ENCODE peak calls at places on chromosomes 5 and 9, in seven cellular contexts. G is NCI-H1092; L is NAMALWA; K is CD8-positive, alpha-beta memory T cell; J is upper lobe of right lung; R is mesothelial cell of epicardium; H is activated CD4-positive, alpha-beta memory T cell treated with anti-CD3 and anti-CD28 coated beads for 36 hours. O is an unnamed sample.

GRCh38 chr5:10595305-10595677 is 31.4 kb downstream of the ANKRD33B start:
- DNase-seq in G (no peak), L (no peak), K (no peak), J (no peak), R (no peak), H (no peak), O (peak)

GRCh38 chr5:125525356-125525755 is 778.9 kb upstream of the ZNF608 start:
- DNase-seq in G (no peak), L (no peak), K (no peak), J (no peak), R (no peak), H (no peak), O (no peak)

GRCh38 chr5:64834037-64834436 is 65.3 kb downstream of the CWC27 start:
- DNase-seq in G (no peak), L (no peak), K (no peak), J (no peak), R (no peak), H (no peak), O (no peak)

GRCh38 chr5:136021016-136021405 is 7.8 kb upstream of the TGFBI start:
- DNase-seq in G (no peak), L (no peak), K (no peak), J (no peak), R (no peak), H (no peak), O (no peak)

GRCh38 chr9:8627944-8628679 is 828.5 kb upstream of the DMAC1 start:
- DNase-seq in G (peak), L (no peak), K (no peak), J (no peak), R (no peak), H (no peak), O (no peak)

GRCh38 chr9:15373201-15373530 is 49.5 kb upstream of the SNAPC3 start:
- DNase-seq in G (no peak), L (no peak), K (no peak), J (no peak), R (no peak), H (no peak), O (no peak)

GRCh38 chr5:72363146-72363802 is 43.1 kb downstream of the PTCD2 start:
- DNase-seq in G (no peak), L (no peak), K (no peak), J (no peak), R (no peak), H (no peak), O (no peak)

GRCh38 chr9:18710089-18710488 is 236.1 kb downstream of the ADAMTSL1 start:
- DNase-seq in G (no peak), L (no peak), K (no peak), J (no peak), R (no peak), H (no peak), O (no peak)

GRCh38 chr5:78587775-78588291 is 60.7 kb downstream of the LHFPL2 start:
- DNase-seq in G (no peak), L (no peak), K (no peak), J (no peak), R (no peak), H (no peak), O (no peak)

GRCh38 chr5:31731016-31731415 is 92.1 kb downstream of the PDZD2 start:
- DNase-seq in G (no peak), L (no peak), K (no peak), J (no peak), R (no peak), H (no peak), O (no peak)

GRCh38 chr9:28805197-28805596 is 1231.9 kb upstream of the C9orf72 start:
- DNase-seq in G (no peak), L (no peak), K (no peak), J (no peak), R (no peak), H (no peak), O (no peak)

GRCh38 chr9:16867571-16868311 is 2.7 kb downstream of the BNC2 start:
- DNase-seq in G (no peak), L (no peak), K (no peak), J (no peak), R (no peak), H (no peak), O (no peak)

GRCh38 chr5:38831909-38832308 is 13.9 kb upstream of the OSMR start:
- DNase-seq in G (no peak), L (peak), K (no peak), J (no peak), R (no peak), H (no peak), O (peak)

GRCh38 chr9:134965421-134965820 is 47.7 kb upstream of the FCN1 start:
- DNase-seq in G (no peak), L (no peak), K (no peak), J (peak), R (no peak), H (no peak), O (no peak)

GRCh38 chr9:72623156-72623555 is 101.7 kb downstream of the TMC1 start:
- DNase-seq in G (no peak), L (no peak), K (no peak), J (no peak), R (no peak), H (no peak), O (no peak)

GRCh38 chr5:155728146-155728856 is 598.7 kb upstream of the SGCD start:
- DNase-seq in G (peak), L (no peak), K (no peak), J (peak), R (peak), H (no peak), O (peak)

GRCh38 chr5:109743041-109743531 is 53.4 kb downstream of the MAN2A1 start:
- DNase-seq in G (no peak), L (no peak), K (no peak), J (no peak), R (no peak), H (no peak), O (no peak)

GRCh38 chr5:15550502-15551115 is 50.6 kb downstream of the FBXL7 start:
- DNase-seq in G (no peak), L (no peak), K (no peak), J (no peak), R (no peak), H (no peak), O (no peak)

GRCh38 chr5:22560115-22560514 is 293.0 kb downstream of the CDH12 start:
- DNase-seq in G (no peak), L (no peak), K (no peak), J (no peak), R (no peak), H (no peak), O (no peak)

GRCh38 chr5:57442080-57442839 is 40.4 kb downstream of the ACTBL2 start:
- DNase-seq in G (no peak), L (no peak), K (no peak), J (no peak), R (no peak), H (peak), O (peak)

GRCh38 chr5:109853362-109853761 is 163.6 kb downstream of the MAN2A1 start:
- DNase-seq in G (no peak), L (no peak), K (no peak), J (no peak), R (no peak), H (no peak), O (no peak)

GRCh38 chr5:155015239-155015638 is 1.7 kb downstream of the KIF4B start:
- DNase-seq in G (no peak), L (no peak), K (no peak), J (no peak), R (no peak), H (no peak), O (no peak)

GRCh38 chr9:136326061-136326776 is 1.1 kb upstream of the GPSM1 start:
- DNase-seq in G (no peak), L (no peak), K (no peak), J (no peak), R (no peak), H (no peak), O (peak)

GRCh38 chr5:133895979-133896378 is 72.4 kb downstream of the C5orf15 start:
- DNase-seq in G (no peak), L (no peak), K (no peak), J (no peak), R (no peak), H (no peak), O (no peak)

GRCh38 chr9:114611516-114612271 is 603 bp downstream of the TMEM268 start:
- DNase-seq in G (peak), L (peak), K (no peak), J (peak), R (peak), H (peak), O (peak)

GRCh38 chr5:175279506-175279905 is 164.5 kb downstream of the DRD1 start:
- DNase-seq in G (no peak), L (no peak), K (no peak), J (no peak), R (no peak), H (no peak), O (no peak)

GRCh38 chr5:115262066-115262404 is 642 bp downstream of the PGGT1B start:
- DNase-seq in G (no peak), L (no peak), K (no peak), J (no peak), R (no peak), H (no peak), O (no peak)

GRCh38 chr9:77946969-77947368 is 84.6 kb downstream of the GNAQ start:
- DNase-seq in G (no peak), L (no peak), K (no peak), J (no peak), R (no peak), H (no peak), O (no peak)